ENCODE peak calls at places on chromosomes 6 and 20, in eight cellular contexts. V is upper lobe of right lung, W is T-helper 17 cell, R is MM.1S, E is choroid plexus epithelial cell, S is nucleus accumbens, P is brain microvascular endothelial cell, Z is AG04449. A is an unnamed sample.

GRCh38 chr6:136728976-136729515 is 63.2 kb downstream of the MAP3K5 start:
- DNase-seq in V (no peak), W (no peak), R (no peak), E (no peak), S (no peak), P (no peak), Z (no peak), A (no peak)

GRCh38 chr6:91412532-91412931 is 825.7 kb upstream of the MAP3K7 start:
- DNase-seq in V (no peak), W (no peak), R (no peak), E (peak; percentile 1), S (no peak), P (no peak), Z (no peak), A (no peak)

GRCh38 chr20:23059831-23060230 is 10.4 kb upstream of the THBD start:
- DNase-seq in V (no peak), W (no peak), R (no peak), E (no peak), S (no peak), P (no peak), Z (no peak), A (no peak)

GRCh38 chr6:131130546-131130925 is 4.7 kb upstream of the AKAP7 start:
- DNase-seq in V (no peak), W (no peak), R (no peak), E (no peak), S (no peak), P (no peak), Z (no peak), A (no peak)

GRCh38 chr6:12286381-12287132 is 3.6 kb upstream of the EDN1 start:
- DNase-seq in V (no peak), W (no peak), R (no peak), E (peak; percentile 34), S (no peak), P (no peak), Z (peak; percentile 65), A (no peak)

GRCh38 chr20:53937330-53937729 is 133.1 kb downstream of the BCAS1 start:
- DNase-seq in V (no peak), W (no peak), R (no peak), E (no peak), S (no peak), P (no peak), Z (no peak), A (no peak)

GRCh38 chr6:44617416-44617815 is 229.9 kb downstream of the CDC5L start:
- DNase-seq in V (no peak), W (no peak), R (no peak), E (no peak), S (no peak), P (no peak), Z (no peak), A (no peak)

GRCh38 chr20:4835244-4836177 is 113.8 kb downstream of the PRND start:
- DNase-seq in V (no peak), W (no peak), R (no peak), E (peak; percentile 75), S (peak; percentile 17), P (no peak), Z (no peak), A (peak; percentile 54)

GRCh38 chr20:23349338-23350006 is 1.1 kb upstream of the NXT1 start:
- DNase-seq in V (no peak), W (no peak), R (no peak), E (no peak), S (no peak), P (no peak), Z (no peak), A (no peak)

GRCh38 chr6:157800420-157801237 is 22.4 kb upstream of the SNX9 start:
- DNase-seq in V (no peak), W (no peak), R (peak; percentile 24), E (peak; percentile 83), S (no peak), P (peak; percentile 61), Z (peak; percentile 44), A (no peak)

GRCh38 chr6:74574794-74575193 is 631.1 kb downstream of the COL12A1 start:
- DNase-seq in V (no peak), W (no peak), R (peak; percentile 18), E (peak; percentile 77), S (no peak), P (peak; percentile 36), Z (no peak), A (peak; percentile 7)

GRCh38 chr6:136635615-136636014 is 85.4 kb upstream of the MAP7 start:
- DNase-seq in V (no peak), W (no peak), R (no peak), E (no peak), S (no peak), P (no peak), Z (no peak), A (no peak)

GRCh38 chr6:139711714-139712585 is 337.5 kb upstream of the CITED2 start:
- DNase-seq in V (no peak), W (no peak), R (no peak), E (peak; percentile 61), S (no peak), P (peak; percentile 43), Z (no peak), A (no peak)

GRCh38 chr6:93787841-93788240 is 368.5 kb upstream of the EPHA7 start:
- DNase-seq in V (no peak), W (no peak), R (no peak), E (peak; percentile 80), S (no peak), P (peak; percentile 79), Z (no peak), A (no peak)

GRCh38 chr20:43507150-43508080 is at the start of gene L3MBTL1:
- DNase-seq in V (peak; percentile 84), W (no peak), R (peak; percentile 23), E (peak; percentile 42), S (no peak), P (no peak), Z (no peak), A (peak; percentile 5)

GRCh38 chr20:49028684-49029083 is 17.4 kb upstream of the CSE1L start:
- DNase-seq in V (no peak), W (no peak), R (no peak), E (peak; percentile 76), S (no peak), P (peak; percentile 29), Z (no peak), A (peak; percentile 47)

GRCh38 chr20:32674362-32674789 is 635 bp upstream of the C20orf203 start:
- DNase-seq in V (no peak), W (peak; percentile 40), R (peak; percentile 86), E (peak; percentile 74), S (no peak), P (peak; percentile 37), Z (no peak), A (no peak)

GRCh38 chr6:170225852-170226417 is 64.9 kb downstream of the DLL1 start:
- DNase-seq in V (peak; percentile 57), W (no peak), R (no peak), E (no peak), S (no peak), P (no peak), Z (no peak), A (no peak)

GRCh38 chr20:41167118-41167470 is 29.8 kb downstream of the PLCG1 start:
- DNase-seq in V (peak; percentile 25), W (no peak), R (no peak), E (no peak), S (no peak), P (no peak), Z (no peak), A (no peak)

GRCh38 chr20:53692465-53693067 is 98.9 kb upstream of the ZNF217 start:
- DNase-seq in V (no peak), W (no peak), R (no peak), E (no peak), S (no peak), P (peak; percentile 27), Z (peak; percentile 64), A (peak; percentile 24)

GRCh38 chr20:59765599-59766177 is 161.3 kb downstream of the PHACTR3 start:
- DNase-seq in V (no peak), W (no peak), R (peak; percentile 47), E (no peak), S (no peak), P (no peak), Z (no peak), A (no peak)

GRCh38 chr6:37698264-37699137 is 818 bp upstream of the MDGA1 start:
- DNase-seq in V (peak; percentile 81), W (peak; percentile 51), R (peak; percentile 38), E (peak; percentile 43), S (peak; percentile 31), P (no peak), Z (no peak), A (no peak)

GRCh38 chr20:38732981-38733380 is 8.7 kb downstream of the SLC32A1 start:
- DNase-seq in V (no peak), W (no peak), R (no peak), E (no peak), S (no peak), P (no peak), Z (no peak), A (no peak)

GRCh38 chr20:1894471-1894950 is 696 bp upstream of the SIRPA start:
- DNase-seq in V (peak; percentile 75), W (no peak), R (peak; percentile 58), E (peak; percentile 61), S (peak; percentile 73), P (no peak), Z (no peak), A (no peak)

GRCh38 chr20:22833851-22834250 is 201.3 kb upstream of the SSTR4 start:
- DNase-seq in V (no peak), W (no peak), R (no peak), E (no peak), S (no peak), P (no peak), Z (no peak), A (no peak)

GRCh38 chr6:21091411-21091810 is 502.1 kb upstream of the SOX4 start:
- DNase-seq in V (no peak), W (no peak), R (no peak), E (no peak), S (no peak), P (no peak), Z (no peak), A (no peak)

GRCh38 chr20:3874194-3874824 is 14.9 kb upstream of the PANK2 start:
- DNase-seq in V (no peak), W (no peak), R (no peak), E (peak; percentile 37), S (no peak), P (no peak), Z (no peak), A (no peak)

GRCh38 chr20:15823718-15824117 is 749.5 kb downstream of the KIF16B start:
- DNase-seq in V (no peak), W (no peak), R (no peak), E (no peak), S (no peak), P (no peak), Z (no peak), A (no peak)